ENCODE peak calls at places on chromosome 22, in nine cellular contexts. One of them, this sample, is unnamed.

GRCh38 chr22:27382947-27383346 is 418.6 kb downstream of the MN1 start:
- DNase-seq in Peyer's patch: no peak
- DNase-seq in ovary: no peak
- DNase-seq in HepG2: no peak
- DNase-seq in heart left ventricle: no peak
- DNase-seq in thyroid gland: no peak
- DNase-seq in right lobe of liver: no peak
- DNase-seq in lower leg skin: no peak
- DNase-seq in GM12892: no peak
- DNase-seq in this sample: no peak

GRCh38 chr22:25494774-25495173 is 69.7 kb upstream of the GRK3 start:
- DNase-seq in Peyer's patch: no peak
- DNase-seq in lower leg skin: no peak
- DNase-seq in thyroid gland: no peak
- DNase-seq in right lobe of liver: no peak
- DNase-seq in HepG2: no peak
- DNase-seq in ovary: no peak
- DNase-seq in GM12892: peak; percentile 23
- DNase-seq in heart left ventricle: no peak
- DNase-seq in this sample: no peak

GRCh38 chr22:24952837-24953293 is 349 bp downstream of the KIAA1671 start:
- DNase-seq in heart left ventricle: peak; percentile 66
- DNase-seq in Peyer's patch: peak; percentile 69
- DNase-seq in GM12892: no peak
- DNase-seq in HepG2: peak; percentile 72
- DNase-seq in thyroid gland: peak; percentile 74
- DNase-seq in lower leg skin: peak; percentile 38
- DNase-seq in ovary: peak; percentile 71
- DNase-seq in right lobe of liver: peak; percentile 73
- DNase-seq in this sample: no peak

GRCh38 chr22:33969052-33969451 is 48.8 kb upstream of the LARGE1 start:
- DNase-seq in Peyer's patch: no peak
- DNase-seq in lower leg skin: no peak
- DNase-seq in ovary: no peak
- DNase-seq in heart left ventricle: no peak
- DNase-seq in HepG2: no peak
- DNase-seq in right lobe of liver: no peak
- DNase-seq in thyroid gland: no peak
- DNase-seq in GM12892: no peak
- DNase-seq in this sample: no peak

GRCh38 chr22:21009638-21010425 is 5.1 kb upstream of the P2RX6 start:
- DNase-seq in ovary: no peak
- DNase-seq in Peyer's patch: no peak
- DNase-seq in right lobe of liver: peak; percentile 48
- DNase-seq in lower leg skin: no peak
- DNase-seq in HepG2: peak; percentile 65
- DNase-seq in GM12892: no peak
- DNase-seq in thyroid gland: peak; percentile 75
- DNase-seq in heart left ventricle: no peak
- DNase-seq in this sample: peak; percentile 65

GRCh38 chr22:27576815-27577564 is 224.6 kb downstream of the MN1 start:
- DNase-seq in Peyer's patch: no peak
- DNase-seq in lower leg skin: no peak
- DNase-seq in thyroid gland: no peak
- DNase-seq in ovary: peak; percentile 29
- DNase-seq in right lobe of liver: no peak
- DNase-seq in heart left ventricle: peak; percentile 76
- DNase-seq in GM12892: no peak
- DNase-seq in HepG2: no peak
- DNase-seq in this sample: no peak

GRCh38 chr22:33737662-33738061 is 182.6 kb downstream of the LARGE1 start:
- DNase-seq in heart left ventricle: no peak
- DNase-seq in right lobe of liver: no peak
- DNase-seq in HepG2: no peak
- DNase-seq in Peyer's patch: no peak
- DNase-seq in GM12892: no peak
- DNase-seq in lower leg skin: no peak
- DNase-seq in thyroid gland: no peak
- DNase-seq in ovary: no peak
- DNase-seq in this sample: no peak

GRCh38 chr22:34294986-34295385 is 374.7 kb upstream of the LARGE1 start:
- DNase-seq in ovary: no peak
- DNase-seq in GM12892: no peak
- DNase-seq in thyroid gland: no peak
- DNase-seq in lower leg skin: no peak
- DNase-seq in Peyer's patch: no peak
- DNase-seq in heart left ventricle: no peak
- DNase-seq in HepG2: peak; percentile 15
- DNase-seq in right lobe of liver: no peak
- DNase-seq in this sample: no peak

GRCh38 chr22:28283025-28283654 is 364.1 kb upstream of the PITPNB start:
- DNase-seq in GM12892: no peak
- DNase-seq in right lobe of liver: no peak
- DNase-seq in HepG2: no peak
- DNase-seq in Peyer's patch: no peak
- DNase-seq in heart left ventricle: no peak
- DNase-seq in lower leg skin: no peak
- DNase-seq in ovary: no peak
- DNase-seq in thyroid gland: no peak
- DNase-seq in this sample: no peak

GRCh38 chr22:42367980-42368378 is 64.2 kb downstream of the NFAM1 start:
- DNase-seq in GM12892: no peak
- DNase-seq in thyroid gland: peak; percentile 53
- DNase-seq in Peyer's patch: no peak
- DNase-seq in ovary: peak; percentile 34
- DNase-seq in right lobe of liver: no peak
- DNase-seq in lower leg skin: no peak
- DNase-seq in heart left ventricle: peak; percentile 56
- DNase-seq in HepG2: no peak
- DNase-seq in this sample: no peak

GRCh38 chr22:42371112-42371900 is 60.9 kb downstream of the NFAM1 start:
- DNase-seq in HepG2: no peak
- DNase-seq in Peyer's patch: no peak
- DNase-seq in ovary: no peak
- DNase-seq in heart left ventricle: no peak
- DNase-seq in thyroid gland: no peak
- DNase-seq in lower leg skin: no peak
- DNase-seq in right lobe of liver: no peak
- DNase-seq in GM12892: no peak
- DNase-seq in this sample: no peak

GRCh38 chr22:42366815-42367581 is 65.2 kb downstream of the NFAM1 start:
- DNase-seq in right lobe of liver: no peak
- DNase-seq in thyroid gland: peak; percentile 89
- DNase-seq in ovary: no peak
- DNase-seq in GM12892: no peak
- DNase-seq in heart left ventricle: peak; percentile 70
- DNase-seq in lower leg skin: no peak
- DNase-seq in Peyer's patch: no peak
- DNase-seq in HepG2: no peak
- DNase-seq in this sample: no peak

GRCh38 chr22:42368379-42369249 is 63.6 kb downstream of the NFAM1 start:
- DNase-seq in lower leg skin: no peak
- DNase-seq in heart left ventricle: no peak
- DNase-seq in right lobe of liver: no peak
- DNase-seq in GM12892: no peak
- DNase-seq in ovary: peak; percentile 30
- DNase-seq in HepG2: no peak
- DNase-seq in Peyer's patch: peak; percentile 53
- DNase-seq in thyroid gland: peak; percentile 31
- DNase-seq in this sample: no peak

DNA sequence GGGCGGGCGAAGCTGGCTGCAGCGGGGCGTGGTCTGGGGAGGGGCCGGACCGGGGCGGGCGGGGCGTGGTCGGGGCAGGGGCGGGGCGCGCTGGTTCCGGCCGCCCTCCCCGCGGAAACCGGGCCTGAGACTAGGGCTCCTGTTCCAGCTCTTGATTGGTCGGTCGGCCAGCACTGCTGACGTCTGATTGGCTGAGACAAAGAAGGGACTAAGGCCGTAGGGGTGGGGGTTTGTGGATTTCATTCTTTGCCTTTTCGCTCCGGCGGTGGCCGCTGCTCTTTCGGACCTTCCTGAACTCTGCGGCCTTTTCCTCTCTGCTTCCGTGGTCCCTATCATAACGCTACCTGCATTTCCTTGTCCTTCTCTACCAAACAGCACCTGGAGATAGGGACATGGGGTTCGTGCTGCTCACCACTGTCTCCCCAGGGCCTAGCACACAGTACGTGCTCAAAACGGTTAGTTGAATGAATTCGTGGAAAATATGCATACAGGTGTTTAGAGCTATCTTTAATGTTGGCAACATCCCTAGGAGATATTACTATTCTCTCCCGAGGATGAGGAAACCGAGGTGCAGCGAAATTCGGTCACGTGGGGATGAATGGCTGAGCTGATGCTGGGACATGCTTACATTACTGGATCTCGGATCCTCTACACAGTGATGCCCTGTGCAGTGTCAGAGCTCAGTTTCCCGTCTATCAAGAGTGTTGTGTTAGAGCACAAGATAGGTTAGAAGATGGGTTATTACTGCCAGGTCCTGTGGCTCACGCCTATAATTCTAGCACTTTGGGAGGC is 62.8 kb downstream of the NFAM1 start:
- DNase-seq in ovary: peak; percentile 89
- DNase-seq in lower leg skin: peak; percentile 92
- DNase-seq in heart left ventricle: peak; percentile 94
- DNase-seq in GM12892: peak; percentile 95
- DNase-seq in Peyer's patch: peak; percentile 96
- DNase-seq in thyroid gland: peak; percentile 94
- DNase-seq in right lobe of liver: peak; percentile 96
- DNase-seq in HepG2: peak; percentile 94
- DNase-seq in this sample: peak; percentile 78
- TF ChIP-seq POLR2A in ovary: no peak
- TF ChIP-seq POLR2A in lower leg skin: no peak
- TF ChIP-seq POLR2A in heart left ventricle: no peak
- TF ChIP-seq POLR2A in GM12892: no peak
- TF ChIP-seq POLR2A in Peyer's patch: no peak
- TF ChIP-seq POLR2A in thyroid gland: no peak
- TF ChIP-seq POLR2A in right lobe of liver: peak; percentile 37
- TF ChIP-seq POLR2A in HepG2: peak; percentile 36
- TF ChIP-seq POLR2A in this sample: no peak

DNA sequence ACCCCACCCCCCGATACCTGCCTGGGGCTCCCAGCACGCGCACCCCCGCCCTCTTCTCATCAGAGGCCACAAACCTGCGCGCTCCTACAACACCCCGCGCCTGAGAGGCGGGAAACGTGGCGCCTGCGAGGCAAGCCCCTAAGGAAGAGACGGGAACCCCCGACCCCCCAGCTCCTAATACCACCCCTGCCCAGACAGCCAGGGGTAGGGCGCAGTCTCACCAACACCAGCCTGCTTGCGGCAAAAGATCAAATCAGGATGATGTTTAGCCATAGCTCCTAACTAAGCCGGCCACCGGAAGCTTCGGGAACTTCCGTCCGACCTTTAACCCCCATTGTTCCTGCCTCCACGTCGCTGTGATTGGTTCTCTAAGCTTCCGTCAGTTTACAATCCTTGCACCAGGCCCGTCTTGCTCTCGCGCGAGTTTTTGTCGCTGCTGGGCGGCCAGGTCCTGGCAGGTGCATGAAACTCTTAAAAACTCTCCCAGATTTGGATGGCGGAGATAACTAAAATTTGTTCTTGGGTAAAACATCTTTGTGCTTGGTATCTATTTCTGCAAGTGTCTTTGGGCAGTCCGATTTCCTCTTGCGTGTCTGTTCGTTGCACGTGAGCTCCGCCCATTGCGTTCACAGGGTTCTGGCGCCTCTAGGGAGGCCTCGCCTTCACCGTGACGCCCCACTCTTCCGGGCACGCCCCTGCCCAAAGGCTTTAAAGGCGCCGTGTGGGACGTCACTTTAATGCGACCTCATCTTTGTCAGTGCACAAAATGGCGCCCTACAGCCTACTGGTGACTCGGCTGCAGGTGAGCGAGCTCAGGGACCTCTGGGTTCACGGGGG is at the start of the genes ACO2 and PHF5A:
- DNase-seq in GM12892: peak; percentile 93
- DNase-seq in lower leg skin: peak; percentile 97
- DNase-seq in thyroid gland: peak; percentile 98
- DNase-seq in HepG2: peak; percentile 96
- DNase-seq in heart left ventricle: peak; percentile 99
- DNase-seq in Peyer's patch: peak; percentile 99
- DNase-seq in right lobe of liver: peak; percentile 98
- DNase-seq in ovary: peak; percentile 98
- DNase-seq in this sample: peak; percentile 99
- TF ChIP-seq POLR2A in GM12892: peak; percentile 74
- TF ChIP-seq POLR2A in lower leg skin: no peak
- TF ChIP-seq POLR2A in thyroid gland: no peak
- TF ChIP-seq POLR2A in HepG2: peak; percentile 82
- TF ChIP-seq POLR2A in heart left ventricle: peak; percentile 77
- TF ChIP-seq POLR2A in Peyer's patch: peak; percentile 86
- TF ChIP-seq POLR2A in right lobe of liver: peak; percentile 61
- TF ChIP-seq POLR2A in ovary: peak; percentile 54
- TF ChIP-seq POLR2A in this sample: peak; percentile 88

DNA sequence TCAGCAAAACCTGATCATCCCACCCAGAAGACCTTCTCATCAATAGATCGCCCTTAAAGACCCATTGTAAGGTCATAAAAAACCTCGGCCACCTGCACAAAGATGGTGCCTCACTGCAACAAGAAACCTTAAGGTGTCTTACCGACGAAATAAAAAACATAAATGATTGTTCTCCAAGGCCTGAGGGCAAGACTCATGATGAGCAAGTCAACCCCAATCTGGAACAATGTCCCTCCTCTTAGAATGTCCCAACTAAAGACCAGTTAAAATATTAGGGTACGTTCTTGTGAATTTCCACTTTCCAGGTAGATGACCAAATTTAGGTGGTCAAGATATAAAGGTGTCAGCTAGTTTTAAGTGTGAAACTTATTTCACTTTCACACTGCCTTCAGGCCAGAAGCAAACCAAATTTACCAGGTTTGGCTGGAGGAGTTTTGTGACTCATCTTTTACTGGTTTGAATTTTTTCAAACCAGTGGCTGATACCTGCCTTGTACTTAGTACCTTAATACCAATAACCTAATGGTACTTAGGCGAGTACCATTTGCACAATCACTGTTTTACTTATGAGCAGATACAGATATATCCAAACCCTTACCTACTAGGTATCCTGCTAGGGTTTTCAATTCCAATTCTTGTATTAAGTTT is 14.9 kb downstream of the KDELR3 start:
- DNase-seq in right lobe of liver: no peak
- DNase-seq in GM12892: no peak
- DNase-seq in ovary: no peak
- DNase-seq in HepG2: no peak
- DNase-seq in lower leg skin: no peak
- DNase-seq in thyroid gland: no peak
- DNase-seq in heart left ventricle: no peak
- DNase-seq in Peyer's patch: no peak
- DNase-seq in this sample: no peak
- TF ChIP-seq POLR2A in right lobe of liver: no peak
- TF ChIP-seq POLR2A in GM12892: no peak
- TF ChIP-seq POLR2A in ovary: no peak
- TF ChIP-seq POLR2A in HepG2: peak; percentile 37
- TF ChIP-seq POLR2A in lower leg skin: no peak
- TF ChIP-seq POLR2A in thyroid gland: no peak
- TF ChIP-seq POLR2A in heart left ventricle: no peak
- TF ChIP-seq POLR2A in Peyer's patch: no peak
- TF ChIP-seq POLR2A in this sample: peak; percentile 2

DNA sequence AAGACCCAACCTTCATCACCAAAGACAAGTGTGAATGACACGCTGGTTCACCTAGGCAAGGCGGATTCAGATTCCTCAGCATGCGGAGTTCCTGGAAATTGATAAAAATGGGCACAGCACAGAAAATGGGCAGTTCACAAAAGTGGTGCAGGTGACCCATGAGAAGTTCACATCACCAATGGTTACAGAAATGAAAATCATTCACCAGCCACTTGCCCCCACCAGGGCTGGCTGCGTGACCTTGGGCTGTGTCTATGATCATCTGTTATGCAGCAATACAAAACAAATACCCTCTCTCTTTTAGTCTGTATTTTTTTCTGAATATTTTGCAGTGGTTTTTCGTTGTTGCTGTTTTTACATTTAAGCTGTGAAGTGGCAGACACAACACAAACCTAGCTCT is 415.9 kb downstream of the TBC1D22A start:
- DNase-seq in HepG2: no peak
- DNase-seq in right lobe of liver: peak; percentile 16
- DNase-seq in thyroid gland: no peak
- DNase-seq in Peyer's patch: peak; percentile 8
- DNase-seq in heart left ventricle: no peak
- DNase-seq in ovary: peak; percentile 2
- DNase-seq in lower leg skin: no peak
- DNase-seq in GM12892: no peak
- DNase-seq in this sample: no peak
- TF ChIP-seq POLR2A in HepG2: no peak
- TF ChIP-seq POLR2A in right lobe of liver: no peak
- TF ChIP-seq POLR2A in thyroid gland: no peak
- TF ChIP-seq POLR2A in Peyer's patch: no peak
- TF ChIP-seq POLR2A in heart left ventricle: no peak
- TF ChIP-seq POLR2A in ovary: no peak
- TF ChIP-seq POLR2A in lower leg skin: no peak
- TF ChIP-seq POLR2A in GM12892: no peak
- TF ChIP-seq POLR2A in this sample: no peak

This sample was measured in erythroblast.